ENCODE peak calls at places on chromosomes 4 and X, in five cellular contexts. Y is sigmoid colon, R is left lung, E is pancreas, K is endodermal cell. F is an unnamed sample.

GRCh38 chr4:168601899-168602298 is 105.0 kb downstream of the PALLD start:
- DNase-seq in K (no peak), E (no peak), Y (no peak), R (no peak), F (no peak)

GRCh38 chrX:134971926-134972325 is 18.9 kb upstream of the SMIM10 start:
- DNase-seq in R (no peak), K (no peak), Y (no peak), E (no peak), F (no peak)

GRCh38 chrX:40105016-40105790 is 7.4 kb upstream of the BCOR start:
- DNase-seq in K (peak; percentile 83), Y (no peak), E (no peak), R (peak; percentile 89), F (peak; percentile 70)

GRCh38 chrX:15240414-15240813 is 29.5 kb downstream of the ASB9 start:
- DNase-seq in Y (no peak), K (no peak), R (no peak), E (no peak), F (no peak)

GRCh38 chr4:104486702-104487101 is 8.0 kb downstream of the CXXC4 start:
- DNase-seq in E (no peak), R (no peak), K (no peak), Y (no peak), F (no peak)

GRCh38 chrX:123731258-123731986 is 1.4 kb downstream of the THOC2 start:
- DNase-seq in R (no peak), E (no peak), Y (no peak), K (no peak), F (peak; percentile 26)

GRCh38 chr4:6917445-6918241 is 8.0 kb downstream of the TBC1D14 start:
- DNase-seq in E (peak; percentile 76), K (peak; percentile 86), R (peak; percentile 93), Y (peak; percentile 87), F (peak; percentile 93)

GRCh38 chr4:57425610-57426009 is 315.4 kb upstream of the IGFBP7 start:
- DNase-seq in Y (no peak), E (no peak), R (no peak), K (no peak), F (no peak)

GRCh38 chrX:44748014-44748413 is 95.8 kb upstream of the DUSP21 start:
- DNase-seq in R (no peak), K (no peak), E (no peak), Y (no peak), F (no peak)

GRCh38 chr4:92872604-92873003 is 568.8 kb downstream of the GRID2 start:
- DNase-seq in R (no peak), Y (no peak), E (no peak), K (no peak), F (no peak)

GRCh38 chr4:792729-793108 is 33.2 kb downstream of the CPLX1 start:
- DNase-seq in E (no peak), Y (no peak), R (peak; percentile 56), K (no peak), F (no peak)

GRCh38 chr4:100721077-100721476 is 203.3 kb upstream of the EMCN start:
- DNase-seq in E (no peak), R (no peak), Y (no peak), K (no peak), F (no peak)

GRCh38 chr4:109079731-109080130 is 222.7 kb downstream of the COL25A1 start:
- DNase-seq in R (no peak), K (no peak), Y (no peak), E (no peak), F (no peak)

GRCh38 chr4:185351691-185352090 is 44.0 kb downstream of the LRP2BP start:
- DNase-seq in R (no peak), E (no peak), K (no peak), Y (no peak), F (no peak)

DNA sequence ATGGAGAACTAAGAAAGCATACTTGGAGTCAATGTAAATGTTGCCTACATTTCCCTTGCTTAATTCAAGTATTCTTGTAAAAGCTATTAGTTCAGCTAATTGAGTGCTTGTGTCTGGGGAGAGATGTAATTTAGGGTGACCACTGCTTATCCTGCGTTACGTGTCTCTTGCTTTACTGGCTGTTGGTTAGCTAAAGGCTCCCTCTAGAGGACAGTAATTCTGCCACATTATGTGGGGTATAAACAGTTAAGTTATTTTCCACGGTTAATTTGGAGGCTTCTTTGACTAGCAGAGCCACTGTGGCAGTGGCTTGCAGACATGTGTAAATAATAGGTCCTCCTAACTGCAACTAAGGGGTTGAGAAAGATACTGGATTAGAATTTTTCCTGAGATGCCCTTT is 25.3 kb upstream of the NAF1 start:
- DNase-seq in R (no peak), Y (no peak), K (no peak), E (no peak), F (no peak)
- TF ChIP-seq CTCF in R (no peak), Y (no peak), K (peak; percentile 66), E (no peak), F (no peak)

GRCh38 chr4:55127521-55127920 is 2.1 kb upstream of the KDR start:
- DNase-seq in K (no peak), E (no peak), Y (no peak), R (no peak), F (no peak)

GRCh38 chr4:55124337-55125076 is 888 bp downstream of the KDR start:
- DNase-seq in E (no peak), Y (no peak), K (peak; percentile 71), R (peak; percentile 54), F (peak; percentile 38)

GRCh38 chr4:55127053-55127452 is 1.7 kb upstream of the KDR start:
- DNase-seq in E (no peak), Y (no peak), R (no peak), K (no peak), F (no peak)

GRCh38 chr4:55125087-55125721 is at the start of gene KDR:
- DNase-seq in R (peak; percentile 75), E (no peak), Y (no peak), K (peak; percentile 92), F (no peak)

DNA sequence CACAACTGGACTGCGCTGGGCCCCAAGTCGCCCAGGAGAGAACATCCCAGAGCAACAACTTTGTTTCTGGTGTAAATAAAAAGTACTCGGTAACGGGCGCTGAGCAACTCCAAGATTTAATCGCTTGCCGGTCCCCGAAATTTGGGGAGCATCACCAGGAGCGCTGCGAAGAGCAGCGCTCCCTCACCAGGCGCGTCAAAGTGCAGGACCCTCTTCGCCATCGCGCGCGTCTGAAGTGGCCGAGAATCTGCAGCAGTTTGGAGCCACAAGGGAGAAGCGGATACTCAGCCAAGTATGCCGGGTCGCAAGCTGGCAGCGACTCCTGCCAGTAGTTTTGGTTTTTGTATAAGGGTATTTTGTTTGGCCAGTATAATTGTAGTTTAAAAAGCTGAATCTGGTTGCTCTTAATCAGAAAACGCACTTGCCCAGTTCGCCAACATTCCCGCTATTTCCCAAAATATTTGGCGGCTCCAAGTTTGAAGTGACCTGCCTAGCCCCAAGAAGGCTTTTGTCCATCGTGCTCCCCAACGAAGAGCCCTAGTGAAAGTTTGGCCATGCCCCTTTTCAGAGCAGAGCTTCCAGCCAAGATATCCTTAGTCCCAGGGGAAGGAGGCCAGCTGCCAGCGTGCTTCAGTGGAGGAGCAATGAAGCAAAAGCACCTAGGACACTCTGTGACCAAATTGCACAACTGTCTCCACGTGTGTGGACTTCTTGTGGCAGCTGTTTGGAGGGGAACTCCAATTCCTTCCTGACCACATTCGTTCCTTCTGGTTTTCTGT is 557 bp upstream of the KDR start:
- DNase-seq in R (no peak), K (peak; percentile 69), Y (no peak), E (no peak), F (no peak)
- H3K4me3 ChIP-seq in R (peak overlapping the region; percentile 46), K (peak overlapping the region; percentile 89), Y (peak overlapping the region; percentile 36), E (peak overlapping the region; percentile 2), F (no peak overlapping the region)

GRCh38 chr4:47505666-47506065 is 20.6 kb downstream of the ATP10D start:
- DNase-seq in E (no peak), Y (no peak), R (no peak), K (no peak), F (no peak)

GRCh38 chr4:47510036-47510435 is 25.0 kb downstream of the ATP10D start:
- DNase-seq in Y (no peak), K (no peak), E (no peak), R (no peak), F (no peak)

GRCh38 chr4:47513493-47513892 is 28.4 kb downstream of the ATP10D start:
- DNase-seq in Y (no peak), E (no peak), R (no peak), K (no peak), F (no peak)

DNA sequence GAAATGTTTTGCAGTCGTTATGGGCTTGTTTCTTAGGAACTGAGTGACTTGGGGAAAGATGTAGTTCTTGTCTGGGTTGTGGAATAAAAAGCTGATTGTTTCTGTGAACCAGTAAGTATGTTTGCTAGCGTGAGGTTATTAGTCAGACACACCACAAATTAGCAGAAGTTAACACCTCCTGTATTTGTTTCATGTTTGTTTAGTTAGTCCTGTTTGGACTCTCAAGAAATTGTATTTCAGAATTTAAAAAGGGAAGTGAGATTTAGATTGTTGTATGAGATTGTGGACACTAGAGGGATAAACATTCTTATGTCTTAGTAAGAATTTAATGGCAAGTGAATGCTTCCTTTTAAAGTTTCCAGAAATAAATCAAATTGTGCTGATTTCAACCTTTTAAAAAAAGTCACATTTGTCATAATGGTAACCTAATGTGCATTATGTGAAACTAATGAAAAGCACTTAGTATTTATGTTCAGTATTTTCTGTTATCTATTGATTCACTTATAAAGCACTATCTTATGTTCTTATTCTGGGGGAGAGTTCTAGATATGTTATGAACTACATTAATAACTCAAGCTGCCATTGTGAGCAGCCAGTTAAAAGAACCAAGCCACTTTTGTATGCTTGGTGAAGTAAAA is 25.6 kb downstream of the ATP10D start:
- DNase-seq in E (no peak), K (no peak), R (no peak), Y (no peak), F (no peak)
- TF ChIP-seq CTCF in E (no peak), K (peak; percentile 29), R (no peak), Y (no peak), F (no peak)

GRCh38 chr4:184007891-184008290 is 102.8 kb downstream of the STOX2 start:
- DNase-seq in E (no peak), K (no peak), Y (no peak), R (no peak), F (no peak)
- H3K4me3 ChIP-seq in E (no peak overlapping the region), K (no peak overlapping the region), Y (no peak overlapping the region), R (no peak overlapping the region), F (no peak overlapping the region)

DNA sequence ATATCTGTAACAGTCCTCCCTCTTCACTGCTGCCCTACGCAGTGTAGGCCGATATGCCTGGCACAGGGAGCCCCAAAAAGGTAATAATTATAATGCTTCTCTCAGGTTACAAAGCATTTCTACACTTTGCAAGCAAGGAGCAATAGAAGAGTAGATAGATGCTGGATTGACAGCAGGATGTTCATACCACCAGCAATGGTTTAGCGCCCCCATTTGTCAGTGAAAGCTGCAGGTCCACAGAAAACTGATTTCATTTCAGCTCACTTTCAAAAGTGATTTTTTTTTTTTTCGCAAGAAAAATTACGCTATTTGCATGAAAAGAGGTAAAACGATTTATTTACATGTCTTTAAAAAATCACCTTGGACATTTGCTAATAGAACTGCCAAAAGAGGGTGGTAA is 34.5 kb downstream of the HPF1 start:
- DNase-seq in R (no peak), Y (no peak), E (no peak), K (peak; percentile 58), F (peak; percentile 23)
- TF ChIP-seq CTCF in R (peak; percentile 8), Y (no peak), E (no peak), K (peak; percentile 71), F (no peak)